ENCODE peak calls at places on chromosomes 7 and 10, in nine cellular contexts. S is pancreas; Y is DND-41; F is choroid plexus epithelial cell; Z is adrenal gland; B is transverse colon; D is Peyer's patch; H is activated CD8-positive, alpha-beta T cell treated with anti-CD3 and anti-CD28 coated beads for 36 hours; G is fibroblast of villous mesenchyme. A is an unnamed sample.

GRCh38 chr10:106557053-106557452 is 607.5 kb downstream of the SORCS1 start:
- DNase-seq in S (no peak), Y (no peak), F (peak), Z (no peak), B (no peak), D (no peak), H (no peak), G (no peak), A (no peak)

GRCh38 chr10:24806262-24806661 is 82.6 kb upstream of the ARHGAP21 start:
- DNase-seq in S (no peak), Y (no peak), F (no peak), Z (no peak), B (no peak), D (no peak), H (no peak), G (no peak), A (no peak)

GRCh38 chr10:60048146-60048545 is 141.8 kb upstream of the CCDC6 start:
- DNase-seq in S (no peak), Y (no peak), F (peak), Z (no peak), B (peak), D (no peak), H (no peak), G (no peak), A (no peak)

GRCh38 chr7:87325576-87326370 is 19.7 kb upstream of the CROT start:
- DNase-seq in S (no peak), Y (no peak), F (no peak), Z (no peak), B (no peak), D (no peak), H (no peak), G (no peak), A (no peak)

GRCh38 chr10:95306851-95307250 is 16.0 kb upstream of the PDLIM1 start:
- DNase-seq in S (no peak), Y (no peak), F (no peak), Z (no peak), B (no peak), D (no peak), H (no peak), G (no peak), A (no peak)

GRCh38 chr7:26151953-26152781 is at the start of gene NFE2L3:
- DNase-seq in S (peak), Y (no peak), F (peak), Z (peak), B (peak), D (peak), H (peak), G (peak), A (no peak)

GRCh38 chr7:38070718-38071117 is 107.3 kb upstream of the STARD3NL start:
- DNase-seq in S (no peak), Y (no peak), F (peak), Z (peak), B (no peak), D (no peak), H (peak), G (peak), A (no peak)

GRCh38 chr7:135434047-135434446 is 75.9 kb downstream of the CNOT4 start:
- DNase-seq in S (no peak), Y (no peak), F (peak), Z (no peak), B (no peak), D (no peak), H (no peak), G (no peak), A (no peak)

GRCh38 chr10:75108684-75109458 is 2.6 kb upstream of the SAMD8 start:
- DNase-seq in S (no peak), Y (no peak), F (no peak), Z (peak), B (peak), D (peak), H (peak), G (no peak), A (no peak)

GRCh38 chr10:70849582-70850016 is 33.9 kb downstream of the SGPL1 start:
- DNase-seq in S (no peak), Y (no peak), F (peak), Z (no peak), B (no peak), D (no peak), H (no peak), G (peak), A (no peak)

GRCh38 chr7:52088008-52088787 is 771.6 kb upstream of the COBL start:
- DNase-seq in S (no peak), Y (no peak), F (no peak), Z (no peak), B (no peak), D (no peak), H (no peak), G (no peak), A (no peak)

GRCh38 chr7:50088463-50089129 is 4.5 kb downstream of the ZPBP start:
- DNase-seq in S (no peak), Y (no peak), F (no peak), Z (no peak), B (no peak), D (no peak), H (no peak), G (no peak), A (no peak)

DNA sequence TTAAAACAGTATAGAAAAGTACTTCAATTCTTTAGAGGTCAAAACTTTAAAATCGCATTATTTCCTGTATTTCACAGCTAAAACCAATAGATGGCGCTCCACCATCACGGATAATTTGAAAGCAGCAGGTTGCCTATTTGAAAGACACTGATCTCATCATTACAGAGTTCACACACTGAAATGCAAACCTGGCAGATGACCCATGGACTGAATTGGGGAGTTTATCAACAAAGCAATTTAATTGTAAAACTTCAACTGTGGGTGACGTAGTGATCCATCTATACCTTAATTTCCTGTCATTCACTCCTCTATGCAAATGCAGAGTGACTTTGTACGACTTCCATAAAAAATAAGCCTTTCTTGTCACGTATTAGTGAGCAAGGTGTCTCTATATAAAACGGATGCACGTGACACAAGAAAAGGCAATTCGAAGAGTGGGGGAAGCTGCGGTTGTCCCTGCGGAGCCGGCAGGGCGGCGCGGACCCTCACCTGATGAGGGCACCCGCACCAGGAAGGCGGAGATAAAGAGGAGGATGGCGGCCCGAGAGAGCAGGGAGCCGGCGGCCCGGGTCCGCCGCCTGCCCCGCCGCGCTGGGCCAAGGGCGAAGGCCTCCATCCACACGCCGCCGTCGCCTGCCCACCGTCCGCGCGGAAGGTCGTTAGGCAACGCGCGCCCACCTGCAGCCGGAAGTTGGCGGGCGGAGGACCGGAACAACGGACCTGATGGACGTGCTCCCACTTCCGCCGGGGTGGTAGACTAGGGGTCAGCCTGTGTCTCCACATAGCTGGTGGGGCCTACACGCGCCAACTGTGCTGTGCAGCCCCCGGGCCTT is at the start of gene ZPBP:
- DNase-seq in S (peak), Y (peak), F (peak), Z (peak), B (no peak), D (no peak), H (peak), G (peak), A (no peak)
- TF ChIP-seq CTCF in S (peak), Y (peak), F (peak), Z (peak), B (peak), D (peak), H (peak), G (peak), A (peak)

GRCh38 chr10:117318909-117319308 is 56.3 kb downstream of the PDZD8 start:
- DNase-seq in S (no peak), Y (no peak), F (peak), Z (no peak), B (no peak), D (no peak), H (no peak), G (no peak), A (no peak)
- TF ChIP-seq CTCF in S (no peak), Y (peak), F (peak), Z (no peak), B (no peak), D (no peak), H (no peak), G (peak), A (no peak)

DNA sequence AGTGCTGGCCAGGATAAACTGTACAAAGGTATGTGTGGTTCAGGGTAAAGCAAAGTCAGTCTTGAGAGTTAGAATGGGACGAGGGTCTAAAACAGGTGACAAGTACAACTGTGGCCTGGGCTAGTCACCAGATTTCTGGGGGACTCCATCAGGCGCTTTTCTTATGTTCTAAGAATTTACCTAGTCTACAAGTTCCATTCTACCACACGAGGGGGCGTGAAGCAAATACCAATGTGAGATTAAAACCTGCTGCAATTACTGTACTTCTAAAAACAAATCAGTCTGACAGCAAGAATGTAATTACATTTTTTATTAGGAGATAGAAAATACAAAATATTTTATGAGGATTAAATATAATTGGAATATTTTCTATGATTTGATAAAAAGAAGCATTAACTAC is 146.5 kb downstream of the ALOX5 start:
- DNase-seq in S (no peak), Y (no peak), F (no peak), Z (no peak), B (no peak), D (no peak), H (no peak), G (no peak), A (no peak)
- TF ChIP-seq CTCF in S (no peak), Y (no peak), F (peak), Z (no peak), B (no peak), D (no peak), H (no peak), G (no peak), A (no peak)

GRCh38 chr10:73246322-73246782 is 703 bp downstream of the DNAJC9 start:
- DNase-seq in S (no peak), Y (no peak), F (peak), Z (no peak), B (no peak), D (no peak), H (no peak), G (peak), A (no peak)

GRCh38 chr10:73247509-73248258 is 629 bp upstream of the DNAJC9 start:
- DNase-seq in S (no peak), Y (peak), F (peak), Z (no peak), B (no peak), D (no peak), H (no peak), G (peak), A (no peak)

GRCh38 chr10:73244866-73245477 is 2.1 kb downstream of the DNAJC9 start:
- DNase-seq in S (no peak), Y (no peak), F (peak), Z (no peak), B (no peak), D (no peak), H (no peak), G (peak), A (no peak)

GRCh38 chr10:73248259-73248724 is 1.2 kb upstream of the DNAJC9 start:
- DNase-seq in S (no peak), Y (peak), F (no peak), Z (no peak), B (no peak), D (no peak), H (no peak), G (no peak), A (no peak)

GRCh38 chr10:73246783-73247508 is at the start of gene DNAJC9:
- DNase-seq in S (peak), Y (peak), F (peak), Z (peak), B (peak), D (peak), H (peak), G (peak), A (peak)
- TF ChIP-seq CTCF in S (no peak), Y (no peak), F (no peak), Z (no peak), B (no peak), D (peak), H (no peak), G (no peak), A (no peak)

GRCh38 chr7:2247141-2247985 is 5.3 kb downstream of the NUDT1 start:
- DNase-seq in S (no peak), Y (no peak), F (peak), Z (no peak), B (no peak), D (no peak), H (peak), G (peak), A (no peak)
- TF ChIP-seq CTCF in S (no peak), Y (peak), F (peak), Z (peak), B (peak), D (peak), H (peak), G (peak), A (no peak)

GRCh38 chr10:28135258-28135657 is 136.4 kb upstream of the ODAD2 start:
- DNase-seq in S (no peak), Y (no peak), F (peak), Z (no peak), B (no peak), D (no peak), H (no peak), G (no peak), A (no peak)
- TF ChIP-seq CTCF in S (no peak), Y (no peak), F (peak), Z (no peak), B (no peak), D (no peak), H (no peak), G (peak), A (no peak)

GRCh38 chr7:54877683-54878082 is 118.7 kb upstream of the SEC61G start:
- DNase-seq in S (no peak), Y (no peak), F (peak), Z (no peak), B (no peak), D (no peak), H (no peak), G (peak), A (no peak)
- TF ChIP-seq CTCF in S (no peak), Y (no peak), F (peak), Z (no peak), B (peak), D (peak), H (no peak), G (peak), A (no peak)

A was measured in coronary artery.